ENCODE peak calls at places on chromosome 2, in six cellular contexts. E is stimulated activated CD8-positive, alpha-beta memory T cell treated with anti-CD3 and anti-CD28 coated beads, Interleukin-12 subunit alpha, Interleukin-12 subunit beta, amount 100 ng/mL, for 4 hours; O is LoVo; M is GM04504; Y is skeletal muscle cell; X is substantia nigra. L is an unnamed sample.

GRCh38 chr2:156340818-156341481 is 8.4 kb upstream of the NR4A2 start:
- DNase-seq in E (no peak), O (peak; percentile 45), X (no peak), M (no peak), Y (no peak), L (no peak)

GRCh38 chr2:134258684-134259408 is 5.0 kb downstream of the MGAT5 start:
- DNase-seq in M (no peak), X (peak; percentile 78), Y (no peak), O (no peak), E (peak; percentile 17), L (peak; percentile 82)

GRCh38 chr2:200699310-200699709 is 112.4 kb upstream of the BZW1 start:
- DNase-seq in X (no peak), M (no peak), O (no peak), Y (no peak), E (no peak), L (no peak)

GRCh38 chr2:233459426-233459825 is 105.1 kb downstream of the DGKD start:
- DNase-seq in X (no peak), E (no peak), M (no peak), O (no peak), Y (no peak), L (no peak)

GRCh38 chr2:108074945-108075344 is 88.6 kb downstream of the SLC5A7 start:
- DNase-seq in E (no peak), Y (no peak), O (no peak), X (no peak), M (no peak), L (no peak)

GRCh38 chr2:56068746-56069145 is 115.0 kb upstream of the CCDC85A start:
- DNase-seq in X (no peak), M (no peak), E (no peak), O (no peak), Y (no peak), L (no peak)

GRCh38 chr2:217413193-217413592 is 553.3 kb upstream of the TNP1 start:
- DNase-seq in E (no peak), X (no peak), Y (no peak), O (no peak), M (peak; percentile 46), L (no peak)

GRCh38 chr2:28589746-28590463 is 94.0 kb downstream of the PLB1 start:
- DNase-seq in Y (no peak), E (no peak), O (no peak), M (no peak), X (no peak), L (no peak)

GRCh38 chr2:128405467-128405900 is 86.8 kb upstream of the HS6ST1 start:
- DNase-seq in M (no peak), O (no peak), Y (no peak), X (no peak), E (no peak), L (no peak)

GRCh38 chr2:241257419-241258032 is 57.9 kb downstream of the HDLBP start:
- DNase-seq in X (no peak), Y (no peak), O (no peak), E (no peak), M (no peak), L (no peak)

GRCh38 chr2:33510589-33510968 is 34.1 kb downstream of the RASGRP3 start:
- DNase-seq in Y (no peak), O (no peak), M (no peak), X (no peak), E (no peak), L (no peak)

GRCh38 chr2:170073288-170073687 is 104.7 kb upstream of the MYO3B start:
- DNase-seq in E (no peak), Y (peak; percentile 56), O (no peak), X (peak; percentile 59), M (peak; percentile 44), L (peak; percentile 36)

GRCh38 chr2:57180042-57180567 is 866.5 kb upstream of the VRK2 start:
- DNase-seq in E (no peak), M (peak; percentile 36), O (no peak), X (no peak), Y (peak; percentile 67), L (no peak)

GRCh38 chr2:80715433-80715832 is 410.9 kb upstream of the LRRTM1 start:
- DNase-seq in X (no peak), O (no peak), E (no peak), M (no peak), Y (no peak), L (no peak)

GRCh38 chr2:2530334-2530733 is 199.3 kb upstream of the MYT1L start:
- DNase-seq in M (no peak), Y (no peak), X (no peak), E (no peak), O (no peak), L (no peak)

GRCh38 chr2:231991664-231992063 is 30.2 kb downstream of the DIS3L2 start:
- DNase-seq in O (no peak), Y (no peak), X (no peak), M (no peak), E (no peak), L (no peak)

GRCh38 chr2:175817200-175817599 is 184.9 kb downstream of the LNPK start:
- DNase-seq in Y (no peak), O (no peak), M (no peak), E (no peak), X (no peak), L (no peak)

GRCh38 chr2:38145226-38145625 is 69.3 kb upstream of the CYP1B1 start:
- DNase-seq in X (no peak), M (no peak), O (no peak), E (no peak), Y (no peak), L (no peak)

GRCh38 chr2:107992069-107992468 is 5.7 kb downstream of the SLC5A7 start:
- DNase-seq in E (no peak), M (no peak), O (no peak), X (no peak), Y (peak; percentile 4), L (no peak)

GRCh38 chr2:20623741-20624155 is 27.1 kb downstream of the HS1BP3 start:
- DNase-seq in X (no peak), M (no peak), O (no peak), E (no peak), Y (no peak), L (no peak)

GRCh38 chr2:224987733-224988132 is 54.5 kb downstream of the DOCK10 start:
- DNase-seq in O (no peak), X (no peak), M (no peak), Y (no peak), E (no peak), L (no peak)

GRCh38 chr2:229141626-229142025 is 129.5 kb downstream of the PID1 start:
- DNase-seq in M (no peak), E (no peak), X (no peak), O (peak; percentile 61), Y (peak; percentile 61), L (no peak)

GRCh38 chr2:188551671-188552070 is 260.0 kb downstream of the GULP1 start:
- DNase-seq in O (no peak), M (no peak), X (no peak), E (no peak), Y (no peak), L (no peak)

GRCh38 chr2:181788883-181789555 is 102.5 kb upstream of the ITPRID2 start:
- DNase-seq in X (no peak), O (no peak), E (no peak), Y (no peak), M (no peak), L (no peak)

GRCh38 chr2:170848587-170848986 is 31.9 kb downstream of the GAD1 start:
- DNase-seq in E (no peak), M (peak; percentile 71), X (no peak), O (peak; percentile 30), Y (no peak), L (no peak)

GRCh38 chr2:151670346-151670745 is 63.9 kb downstream of the NEB start:
- DNase-seq in O (no peak), E (no peak), Y (no peak), X (no peak), M (no peak), L (no peak)

GRCh38 chr2:120150040-120150482 is 73.1 kb downstream of the TMEM185B start:
- DNase-seq in M (no peak), X (no peak), O (no peak), E (no peak), Y (no peak), L (no peak)

GRCh38 chr2:143792602-143793001 is 663.4 kb downstream of the ARHGAP15 start:
- DNase-seq in O (no peak), X (no peak), Y (no peak), M (no peak), E (no peak), L (no peak)

GRCh38 chr2:195995499-195995898 is 73.1 kb downstream of the DNAH7 start:
- DNase-seq in E (no peak), M (no peak), O (no peak), Y (no peak), X (no peak), L (no peak)

GRCh38 chr2:159106105-159106504 is 137.7 kb downstream of the TANC1 start:
- DNase-seq in Y (no peak), X (no peak), M (no peak), E (no peak), O (no peak), L (no peak)

GRCh38 chr2:56816666-56817065 is 632.9 kb downstream of the CCDC85A start:
- DNase-seq in O (no peak), X (no peak), E (no peak), M (no peak), Y (no peak), L (no peak)

GRCh38 chr2:155965415-155966070 is 367.0 kb downstream of the NR4A2 start:
- DNase-seq in X (no peak), O (peak; percentile 35), M (no peak), Y (no peak), E (no peak), L (no peak)

GRCh38 chr2:138430181-138430580 is 71.4 kb upstream of the SPOPL start:
- DNase-seq in E (no peak), M (no peak), Y (no peak), O (no peak), X (no peak), L (no peak)

GRCh38 chr2:176056411-176056810 is 27.4 kb downstream of the EVX2 start:
- DNase-seq in M (no peak), E (no peak), X (no peak), Y (no peak), O (no peak), L (no peak)

GRCh38 chr2:228268756-228269155 is 87.3 kb upstream of the SPHKAP start:
- DNase-seq in Y (no peak), E (no peak), M (no peak), X (no peak), O (no peak), L (no peak)

GRCh38 chr2:27954771-27955384 is 64.3 kb downstream of the BABAM2 start:
- DNase-seq in M (peak; percentile 96), O (peak; percentile 39), E (no peak), Y (peak; percentile 99), X (no peak), L (no peak)

GRCh38 chr2:590214-591175 is 86.7 kb downstream of the TMEM18 start:
- DNase-seq in Y (no peak), M (no peak), O (no peak), E (no peak), X (no peak), L (no peak)

GRCh38 chr2:237923507-237924163 is 43.2 kb upstream of the UBE2F start:
- DNase-seq in O (peak; percentile 72), Y (no peak), E (peak; percentile 68), X (no peak), M (peak; percentile 68), L (peak; percentile 59)

L was measured in C1 segment of cervical spinal cord.